ENCODE peak calls at places on chromosomes 4 and X, in nine cellular contexts. M, I, B, A, L, H, Z, C and J are unnamed samples.

GRCh38 chr4:174592256-174592984 is 70.1 kb upstream of the HPGD start:
- DNase-seq in M (no peak), I (no peak), B (no peak), A (no peak), L (no peak), H (no peak), Z (peak; percentile 14), C (no peak), J (no peak)

GRCh38 chr4:96455045-96455720 is 615.3 kb downstream of the PDHA2 start:
- DNase-seq in M (no peak), I (no peak), B (no peak), A (no peak), L (no peak), H (no peak), Z (no peak), C (no peak), J (no peak)

GRCh38 chrX:28787206-28787605 is 200.0 kb downstream of the IL1RAPL1 start:
- DNase-seq in M (no peak), I (no peak), B (no peak), A (no peak), L (peak; percentile 40), H (peak; percentile 84), Z (peak; percentile 2), C (peak; percentile 65), J (no peak)

GRCh38 chr4:80182237-80182866 is 15.0 kb upstream of the PRDM8 start:
- DNase-seq in M (no peak), I (no peak), B (no peak), A (no peak), L (no peak), H (no peak), Z (peak; percentile 13), C (no peak), J (no peak)

GRCh38 chrX:108834036-108834435 is 97.7 kb upstream of the IRS4 start:
- DNase-seq in M (no peak), I (no peak), B (no peak), A (no peak), L (no peak), H (no peak), Z (no peak), C (no peak), J (no peak)

GRCh38 chr4:38691251-38692008 is 27.4 kb downstream of the KLF3 start:
- DNase-seq in M (no peak), I (no peak), B (no peak), A (no peak), L (no peak), H (peak; percentile 95), Z (peak; percentile 92), C (no peak), J (no peak)

GRCh38 chr4:76410621-76411020 is 10.3 kb downstream of the CCDC158 start:
- DNase-seq in M (no peak), I (no peak), B (no peak), A (no peak), L (no peak), H (no peak), Z (no peak), C (no peak), J (no peak)

GRCh38 chrX:41655101-41655500 is 33.7 kb upstream of the GPR34 start:
- DNase-seq in M (no peak), I (no peak), B (no peak), A (no peak), L (no peak), H (no peak), Z (no peak), C (no peak), J (no peak)

GRCh38 chrX:110450050-110450449 is 91.4 kb downstream of the RTL9 start:
- DNase-seq in M (peak; percentile 88), I (peak; percentile 44), B (peak; percentile 86), A (peak; percentile 78), L (peak; percentile 56), H (peak; percentile 63), Z (peak; percentile 70), C (peak; percentile 60), J (peak; percentile 77)

DNA sequence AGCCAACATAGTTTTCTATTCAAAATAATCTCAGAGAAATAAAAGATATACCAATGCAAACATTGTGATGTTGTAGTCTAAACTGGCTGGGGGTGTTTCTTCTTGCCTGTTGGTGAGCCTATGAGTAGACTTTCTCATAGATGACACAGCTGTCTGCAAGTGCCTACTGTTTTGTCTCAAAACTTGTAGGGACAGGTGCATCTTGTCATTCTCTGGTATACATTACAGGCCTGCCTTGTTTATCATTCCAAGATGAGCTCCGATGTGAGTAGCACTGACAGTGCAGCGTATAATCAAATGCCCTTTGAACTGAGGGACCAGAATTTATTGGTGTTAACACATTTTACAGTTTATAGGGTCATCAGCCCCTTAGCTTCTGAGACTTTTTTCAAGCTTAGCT is 353.8 kb downstream of the PRDM5 start:
- DNase-seq in M (no peak), I (no peak), B (no peak), A (no peak), L (no peak), H (no peak), Z (no peak), C (no peak), J (no peak)
- H2AFZ ChIP-seq in M (no peak overlapping the region), I (no peak overlapping the region), B (no peak overlapping the region), A (no peak overlapping the region), L (no peak overlapping the region), H (no peak overlapping the region), Z (no peak overlapping the region), C (no peak overlapping the region), J (no peak overlapping the region)

GRCh38 chr4:26206339-26206738 is 114.5 kb upstream of the RBPJ start:
- DNase-seq in M (no peak), I (no peak), B (no peak), A (no peak), L (peak; percentile 48), H (peak; percentile 92), Z (peak; percentile 71), C (no peak), J (no peak)

GRCh38 chr4:26204911-26205368 is 115.9 kb upstream of the RBPJ start:
- DNase-seq in M (no peak), I (no peak), B (no peak), A (no peak), L (no peak), H (no peak), Z (no peak), C (no peak), J (no peak)

GRCh38 chr4:26208237-26208985 is 112.4 kb upstream of the RBPJ start:
- DNase-seq in M (no peak), I (no peak), B (no peak), A (no peak), L (no peak), H (no peak), Z (no peak), C (no peak), J (no peak)

GRCh38 chr4:26206981-26207380 is 113.8 kb upstream of the RBPJ start:
- DNase-seq in M (no peak), I (no peak), B (no peak), A (no peak), L (no peak), H (no peak), Z (no peak), C (no peak), J (no peak)

DNA sequence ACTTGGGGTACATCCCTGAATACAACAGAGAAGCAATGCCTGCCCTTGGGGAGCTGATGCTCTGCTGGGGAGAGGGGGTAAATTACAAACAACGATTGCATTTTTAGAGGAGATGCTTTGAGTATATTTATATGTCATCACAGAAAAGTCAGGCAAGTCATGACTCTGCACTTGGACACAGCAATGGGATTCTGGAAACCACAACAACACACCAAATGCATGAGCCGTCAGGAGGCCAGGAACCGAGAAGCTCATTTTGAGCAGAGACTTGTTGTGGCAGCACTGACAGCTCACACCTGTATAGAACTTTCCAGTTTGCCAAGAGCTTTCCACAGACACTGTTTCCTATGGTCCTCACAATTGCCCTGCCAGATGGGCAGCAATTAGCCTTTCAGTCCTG is 113.2 kb upstream of the RBPJ start:
- DNase-seq in M (no peak), I (no peak), B (no peak), A (no peak), L (no peak), H (no peak), Z (peak; percentile 23), C (peak; percentile 12), J (no peak)
- H3K4me1 ChIP-seq in M (peaks cover 4% of the 10 kb centered on the region), I (no peaks in the 10 kb centered on the region), B (no peaks in the 10 kb centered on the region), A (no peaks in the 10 kb centered on the region), L (no peaks in the 10 kb centered on the region), H (peaks cover 6% of the 10 kb centered on the region), Z (peaks cover 12% of the 10 kb centered on the region), C (no peaks in the 10 kb centered on the region), J (no peaks in the 10 kb centered on the region)

DNA sequence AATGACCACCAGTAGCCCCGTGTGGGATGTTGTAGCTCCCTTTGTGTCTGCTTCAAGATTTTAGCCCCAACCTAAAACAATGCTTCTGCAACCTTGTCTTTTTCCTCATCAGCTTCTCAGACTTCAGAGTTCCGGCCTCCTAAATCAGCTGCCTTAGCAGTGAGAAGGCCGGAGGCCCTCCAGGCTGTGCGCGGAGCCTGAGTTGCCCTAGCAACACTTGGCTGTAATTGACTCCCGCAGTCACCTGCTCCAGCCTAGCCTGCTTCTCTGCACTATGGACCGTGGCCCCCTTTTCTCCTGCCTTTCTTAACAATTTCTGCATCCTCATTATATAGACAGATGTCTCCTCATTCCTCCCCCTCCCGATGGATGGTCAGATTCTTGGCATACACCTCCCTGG is 9.4 kb upstream of the HUWE1 start:
- DNase-seq in M (no peak), I (no peak), B (peak; percentile 42), A (no peak), L (no peak), H (no peak), Z (no peak), C (no peak), J (no peak)
- H2AFZ ChIP-seq in M (no peak overlapping the region), I (no peak overlapping the region), B (no peak overlapping the region), A (no peak overlapping the region), L (no peak overlapping the region), H (no peak overlapping the region), Z (no peak overlapping the region), C (no peak overlapping the region), J (no peak overlapping the region)

GRCh38 chr4:153432971-153433752 is 33.0 kb upstream of the TMEM131L start:
- DNase-seq in M (peak; percentile 95), I (peak; percentile 94), B (peak; percentile 38), A (peak; percentile 72), L (peak; percentile 45), H (peak; percentile 64), Z (peak; percentile 89), C (peak; percentile 94), J (peak; percentile 95)
- H3K4me1 ChIP-seq in M (peaks cover 20% of the 10 kb centered on the region), I (peaks cover 99% of the 10 kb centered on the region), B (no peaks in the 10 kb centered on the region), A (no peaks in the 10 kb centered on the region), L (no peaks in the 10 kb centered on the region), H (peaks cover 2% of the 10 kb centered on the region), Z (peaks cover 3% of the 10 kb centered on the region), C (peaks cover 11% of the 10 kb centered on the region), J (peaks cover 11% of the 10 kb centered on the region)

GRCh38 chrX:134237363-134237702 is 351 bp downstream of the CCDC160 start:
- DNase-seq in M (no peak), I (no peak), B (peak; percentile 43), A (no peak), L (no peak), H (no peak), Z (no peak), C (no peak), J (no peak)
- H2AFZ ChIP-seq in M (no peak overlapping the region), I (no peak overlapping the region), B (no peak overlapping the region), A (no peak overlapping the region), L (peak overlapping the region; percentile 13), H (peak overlapping the region; percentile 79), Z (peak overlapping the region; percentile 41), C (peak overlapping the region; percentile 56), J (no peak overlapping the region)